ENCODE peak calls at places on chromosomes 16 and 17, in ten cellular contexts. One of them, this sample, is unnamed.

GRCh38 chr17:6075845-6076244 is 5.7 kb downstream of the WSCD1 start:
- DNase-seq in GM06990: no peak
- DNase-seq in mucosa of descending colon: no peak
- DNase-seq in caudate nucleus: no peak
- DNase-seq in GM12891: no peak
- DNase-seq in activated CD8-positive, alpha-beta memory T cell treated with anti-CD3 and anti-CD28 coated beads for 1 hour: no peak
- DNase-seq in NCI-H1436 treated with DMSO at 0.1 percent for 48 hours: no peak
- DNase-seq in GM23338: no peak
- DNase-seq in stimulated activated CD4-positive, alpha-beta T cell treated with anti-CD3 and anti-CD28 coated beads, Interleukin-4, amount 100 ng/mL, for 1 hour: no peak
- DNase-seq in central memory CD4-positive, alpha-beta T cell: no peak
- DNase-seq in this sample: no peak

GRCh38 chr16:57391708-57392107 is 12.9 kb upstream of the CCL17 start:
- DNase-seq in GM06990: no peak
- DNase-seq in mucosa of descending colon: no peak
- DNase-seq in caudate nucleus: no peak
- DNase-seq in GM12891: no peak
- DNase-seq in activated CD8-positive, alpha-beta memory T cell treated with anti-CD3 and anti-CD28 coated beads for 1 hour: no peak
- DNase-seq in NCI-H1436 treated with DMSO at 0.1 percent for 48 hours: no peak
- DNase-seq in GM23338: no peak
- DNase-seq in stimulated activated CD4-positive, alpha-beta T cell treated with anti-CD3 and anti-CD28 coated beads, Interleukin-4, amount 100 ng/mL, for 1 hour: no peak
- DNase-seq in central memory CD4-positive, alpha-beta T cell: no peak
- DNase-seq in this sample: no peak

GRCh38 chr17:46047398-46047797 is 48.3 kb downstream of the STH start:
- DNase-seq in GM06990: no peak
- DNase-seq in mucosa of descending colon: no peak
- DNase-seq in caudate nucleus: no peak
- DNase-seq in GM12891: no peak
- DNase-seq in activated CD8-positive, alpha-beta memory T cell treated with anti-CD3 and anti-CD28 coated beads for 1 hour: no peak
- DNase-seq in NCI-H1436 treated with DMSO at 0.1 percent for 48 hours: no peak
- DNase-seq in GM23338: no peak
- DNase-seq in stimulated activated CD4-positive, alpha-beta T cell treated with anti-CD3 and anti-CD28 coated beads, Interleukin-4, amount 100 ng/mL, for 1 hour: no peak
- DNase-seq in central memory CD4-positive, alpha-beta T cell: no peak
- DNase-seq in this sample: no peak

GRCh38 chr17:75684249-75684648 is 17.1 kb downstream of the SAP30BP start:
- DNase-seq in GM06990: no peak
- DNase-seq in mucosa of descending colon: no peak
- DNase-seq in caudate nucleus: no peak
- DNase-seq in GM12891: no peak
- DNase-seq in activated CD8-positive, alpha-beta memory T cell treated with anti-CD3 and anti-CD28 coated beads for 1 hour: no peak
- DNase-seq in NCI-H1436 treated with DMSO at 0.1 percent for 48 hours: no peak
- DNase-seq in GM23338: no peak
- DNase-seq in stimulated activated CD4-positive, alpha-beta T cell treated with anti-CD3 and anti-CD28 coated beads, Interleukin-4, amount 100 ng/mL, for 1 hour: no peak
- DNase-seq in central memory CD4-positive, alpha-beta T cell: no peak
- DNase-seq in this sample: no peak

GRCh38 chr16:53789159-53789558 is 85.2 kb downstream of the FTO start:
- DNase-seq in GM06990: no peak
- DNase-seq in mucosa of descending colon: no peak
- DNase-seq in caudate nucleus: no peak
- DNase-seq in GM12891: no peak
- DNase-seq in activated CD8-positive, alpha-beta memory T cell treated with anti-CD3 and anti-CD28 coated beads for 1 hour: no peak
- DNase-seq in NCI-H1436 treated with DMSO at 0.1 percent for 48 hours: no peak
- DNase-seq in GM23338: no peak
- DNase-seq in stimulated activated CD4-positive, alpha-beta T cell treated with anti-CD3 and anti-CD28 coated beads, Interleukin-4, amount 100 ng/mL, for 1 hour: no peak
- DNase-seq in central memory CD4-positive, alpha-beta T cell: no peak
- DNase-seq in this sample: peak

GRCh38 chr17:50371526-50371925 is 1.5 kb downstream of the MRPL27 start:
- DNase-seq in GM06990: no peak
- DNase-seq in mucosa of descending colon: no peak
- DNase-seq in caudate nucleus: no peak
- DNase-seq in GM12891: no peak
- DNase-seq in activated CD8-positive, alpha-beta memory T cell treated with anti-CD3 and anti-CD28 coated beads for 1 hour: no peak
- DNase-seq in NCI-H1436 treated with DMSO at 0.1 percent for 48 hours: no peak
- DNase-seq in GM23338: no peak
- DNase-seq in stimulated activated CD4-positive, alpha-beta T cell treated with anti-CD3 and anti-CD28 coated beads, Interleukin-4, amount 100 ng/mL, for 1 hour: no peak
- DNase-seq in central memory CD4-positive, alpha-beta T cell: no peak
- DNase-seq in this sample: no peak

GRCh38 chr16:89201467-89202377 is 1.4 kb upstream of the SLC22A31 start:
- DNase-seq in GM06990: peak
- DNase-seq in mucosa of descending colon: peak
- DNase-seq in caudate nucleus: no peak
- DNase-seq in GM12891: peak
- DNase-seq in activated CD8-positive, alpha-beta memory T cell treated with anti-CD3 and anti-CD28 coated beads for 1 hour: peak
- DNase-seq in NCI-H1436 treated with DMSO at 0.1 percent for 48 hours: no peak
- DNase-seq in GM23338: peak
- DNase-seq in stimulated activated CD4-positive, alpha-beta T cell treated with anti-CD3 and anti-CD28 coated beads, Interleukin-4, amount 100 ng/mL, for 1 hour: peak
- DNase-seq in central memory CD4-positive, alpha-beta T cell: peak
- DNase-seq in this sample: no peak

GRCh38 chr16:51577621-51578303 is 426.7 kb upstream of the SALL1 start:
- DNase-seq in GM06990: no peak
- DNase-seq in mucosa of descending colon: no peak
- DNase-seq in caudate nucleus: no peak
- DNase-seq in GM12891: no peak
- DNase-seq in activated CD8-positive, alpha-beta memory T cell treated with anti-CD3 and anti-CD28 coated beads for 1 hour: no peak
- DNase-seq in NCI-H1436 treated with DMSO at 0.1 percent for 48 hours: no peak
- DNase-seq in GM23338: peak
- DNase-seq in stimulated activated CD4-positive, alpha-beta T cell treated with anti-CD3 and anti-CD28 coated beads, Interleukin-4, amount 100 ng/mL, for 1 hour: no peak
- DNase-seq in central memory CD4-positive, alpha-beta T cell: no peak
- DNase-seq in this sample: no peak

GRCh38 chr17:59479141-59479540 is 86.3 kb upstream of the DHX40 start:
- DNase-seq in GM06990: no peak
- DNase-seq in mucosa of descending colon: no peak
- DNase-seq in caudate nucleus: no peak
- DNase-seq in GM12891: no peak
- DNase-seq in activated CD8-positive, alpha-beta memory T cell treated with anti-CD3 and anti-CD28 coated beads for 1 hour: no peak
- DNase-seq in NCI-H1436 treated with DMSO at 0.1 percent for 48 hours: no peak
- DNase-seq in GM23338: no peak
- DNase-seq in stimulated activated CD4-positive, alpha-beta T cell treated with anti-CD3 and anti-CD28 coated beads, Interleukin-4, amount 100 ng/mL, for 1 hour: no peak
- DNase-seq in central memory CD4-positive, alpha-beta T cell: no peak
- DNase-seq in this sample: no peak

GRCh38 chr16:72300892-72301291 is 128.9 kb upstream of the PMFBP1 start:
- DNase-seq in GM06990: no peak
- DNase-seq in mucosa of descending colon: no peak
- DNase-seq in caudate nucleus: no peak
- DNase-seq in GM12891: no peak
- DNase-seq in activated CD8-positive, alpha-beta memory T cell treated with anti-CD3 and anti-CD28 coated beads for 1 hour: no peak
- DNase-seq in NCI-H1436 treated with DMSO at 0.1 percent for 48 hours: no peak
- DNase-seq in GM23338: no peak
- DNase-seq in stimulated activated CD4-positive, alpha-beta T cell treated with anti-CD3 and anti-CD28 coated beads, Interleukin-4, amount 100 ng/mL, for 1 hour: no peak
- DNase-seq in central memory CD4-positive, alpha-beta T cell: no peak
- DNase-seq in this sample: no peak

GRCh38 chr16:2924901-2925820 is 13.4 kb downstream of the FLYWCH1 start:
- DNase-seq in GM06990: no peak
- DNase-seq in mucosa of descending colon: peak
- DNase-seq in caudate nucleus: no peak
- DNase-seq in GM12891: no peak
- DNase-seq in activated CD8-positive, alpha-beta memory T cell treated with anti-CD3 and anti-CD28 coated beads for 1 hour: no peak
- DNase-seq in NCI-H1436 treated with DMSO at 0.1 percent for 48 hours: no peak
- DNase-seq in GM23338: peak
- DNase-seq in stimulated activated CD4-positive, alpha-beta T cell treated with anti-CD3 and anti-CD28 coated beads, Interleukin-4, amount 100 ng/mL, for 1 hour: no peak
- DNase-seq in central memory CD4-positive, alpha-beta T cell: no peak
- DNase-seq in this sample: no peak

GRCh38 chr17:66449418-66449977 is 147.1 kb downstream of the PRKCA start:
- DNase-seq in GM06990: no peak
- DNase-seq in mucosa of descending colon: no peak
- DNase-seq in caudate nucleus: no peak
- DNase-seq in GM12891: no peak
- DNase-seq in activated CD8-positive, alpha-beta memory T cell treated with anti-CD3 and anti-CD28 coated beads for 1 hour: no peak
- DNase-seq in NCI-H1436 treated with DMSO at 0.1 percent for 48 hours: no peak
- DNase-seq in GM23338: peak
- DNase-seq in stimulated activated CD4-positive, alpha-beta T cell treated with anti-CD3 and anti-CD28 coated beads, Interleukin-4, amount 100 ng/mL, for 1 hour: no peak
- DNase-seq in central memory CD4-positive, alpha-beta T cell: no peak
- DNase-seq in this sample: no peak

GRCh38 chr17:78953356-78954350 is 26.1 kb downstream of the LGALS3BP start:
- DNase-seq in GM06990: no peak
- DNase-seq in mucosa of descending colon: no peak
- DNase-seq in caudate nucleus: no peak
- DNase-seq in GM12891: no peak
- DNase-seq in activated CD8-positive, alpha-beta memory T cell treated with anti-CD3 and anti-CD28 coated beads for 1 hour: no peak
- DNase-seq in NCI-H1436 treated with DMSO at 0.1 percent for 48 hours: no peak
- DNase-seq in GM23338: no peak
- DNase-seq in stimulated activated CD4-positive, alpha-beta T cell treated with anti-CD3 and anti-CD28 coated beads, Interleukin-4, amount 100 ng/mL, for 1 hour: no peak
- DNase-seq in central memory CD4-positive, alpha-beta T cell: no peak
- DNase-seq in this sample: no peak

GRCh38 chr17:75552425-75552824 is 26.9 kb downstream of the LLGL2 start:
- DNase-seq in GM06990: no peak
- DNase-seq in mucosa of descending colon: no peak
- DNase-seq in caudate nucleus: no peak
- DNase-seq in GM12891: no peak
- DNase-seq in activated CD8-positive, alpha-beta memory T cell treated with anti-CD3 and anti-CD28 coated beads for 1 hour: no peak
- DNase-seq in NCI-H1436 treated with DMSO at 0.1 percent for 48 hours: no peak
- DNase-seq in GM23338: no peak
- DNase-seq in stimulated activated CD4-positive, alpha-beta T cell treated with anti-CD3 and anti-CD28 coated beads, Interleukin-4, amount 100 ng/mL, for 1 hour: no peak
- DNase-seq in central memory CD4-positive, alpha-beta T cell: no peak
- DNase-seq in this sample: no peak

GRCh38 chr17:56707312-56708219 is 114.1 kb downstream of the NOG start:
- DNase-seq in GM06990: no peak
- DNase-seq in mucosa of descending colon: no peak
- DNase-seq in caudate nucleus: no peak
- DNase-seq in GM12891: no peak
- DNase-seq in activated CD8-positive, alpha-beta memory T cell treated with anti-CD3 and anti-CD28 coated beads for 1 hour: no peak
- DNase-seq in NCI-H1436 treated with DMSO at 0.1 percent for 48 hours: no peak
- DNase-seq in GM23338: peak
- DNase-seq in stimulated activated CD4-positive, alpha-beta T cell treated with anti-CD3 and anti-CD28 coated beads, Interleukin-4, amount 100 ng/mL, for 1 hour: no peak
- DNase-seq in central memory CD4-positive, alpha-beta T cell: no peak
- DNase-seq in this sample: no peak

GRCh38 chr17:36597229-36597628 is 4.2 kb upstream of the MRM1 start:
- DNase-seq in GM06990: no peak
- DNase-seq in mucosa of descending colon: peak
- DNase-seq in caudate nucleus: no peak
- DNase-seq in GM12891: no peak
- DNase-seq in activated CD8-positive, alpha-beta memory T cell treated with anti-CD3 and anti-CD28 coated beads for 1 hour: no peak
- DNase-seq in NCI-H1436 treated with DMSO at 0.1 percent for 48 hours: no peak
- DNase-seq in GM23338: no peak
- DNase-seq in stimulated activated CD4-positive, alpha-beta T cell treated with anti-CD3 and anti-CD28 coated beads, Interleukin-4, amount 100 ng/mL, for 1 hour: no peak
- DNase-seq in central memory CD4-positive, alpha-beta T cell: no peak
- DNase-seq in this sample: no peak

GRCh38 chr16:22313141-22313781 is 16.1 kb downstream of the POLR3E start:
- DNase-seq in GM06990: no peak
- DNase-seq in mucosa of descending colon: no peak
- DNase-seq in caudate nucleus: no peak
- DNase-seq in GM12891: no peak
- DNase-seq in activated CD8-positive, alpha-beta memory T cell treated with anti-CD3 and anti-CD28 coated beads for 1 hour: no peak
- DNase-seq in NCI-H1436 treated with DMSO at 0.1 percent for 48 hours: no peak
- DNase-seq in GM23338: no peak
- DNase-seq in stimulated activated CD4-positive, alpha-beta T cell treated with anti-CD3 and anti-CD28 coated beads, Interleukin-4, amount 100 ng/mL, for 1 hour: no peak
- DNase-seq in central memory CD4-positive, alpha-beta T cell: no peak
- DNase-seq in this sample: no peak

GRCh38 chr16:25707982-25708583 is 16.3 kb downstream of the HS3ST4 start:
- DNase-seq in GM06990: no peak
- DNase-seq in mucosa of descending colon: no peak
- DNase-seq in caudate nucleus: no peak
- DNase-seq in GM12891: peak
- DNase-seq in activated CD8-positive, alpha-beta memory T cell treated with anti-CD3 and anti-CD28 coated beads for 1 hour: no peak
- DNase-seq in NCI-H1436 treated with DMSO at 0.1 percent for 48 hours: no peak
- DNase-seq in GM23338: peak
- DNase-seq in stimulated activated CD4-positive, alpha-beta T cell treated with anti-CD3 and anti-CD28 coated beads, Interleukin-4, amount 100 ng/mL, for 1 hour: no peak
- DNase-seq in central memory CD4-positive, alpha-beta T cell: no peak
- DNase-seq in this sample: no peak

GRCh38 chr17:76092526-76093413 is 10.8 kb downstream of the EXOC7 start:
- DNase-seq in GM06990: no peak
- DNase-seq in mucosa of descending colon: no peak
- DNase-seq in caudate nucleus: no peak
- DNase-seq in GM12891: no peak
- DNase-seq in activated CD8-positive, alpha-beta memory T cell treated with anti-CD3 and anti-CD28 coated beads for 1 hour: no peak
- DNase-seq in NCI-H1436 treated with DMSO at 0.1 percent for 48 hours: no peak
- DNase-seq in GM23338: no peak
- DNase-seq in stimulated activated CD4-positive, alpha-beta T cell treated with anti-CD3 and anti-CD28 coated beads, Interleukin-4, amount 100 ng/mL, for 1 hour: no peak
- DNase-seq in central memory CD4-positive, alpha-beta T cell: no peak
- DNase-seq in this sample: no peak

GRCh38 chr17:41494524-41494923 is 4.8 kb upstream of the KRT36 start:
- DNase-seq in GM06990: no peak
- DNase-seq in mucosa of descending colon: no peak
- DNase-seq in caudate nucleus: no peak
- DNase-seq in GM12891: no peak
- DNase-seq in activated CD8-positive, alpha-beta memory T cell treated with anti-CD3 and anti-CD28 coated beads for 1 hour: no peak
- DNase-seq in NCI-H1436 treated with DMSO at 0.1 percent for 48 hours: no peak
- DNase-seq in GM23338: no peak
- DNase-seq in stimulated activated CD4-positive, alpha-beta T cell treated with anti-CD3 and anti-CD28 coated beads, Interleukin-4, amount 100 ng/mL, for 1 hour: no peak
- DNase-seq in central memory CD4-positive, alpha-beta T cell: no peak
- DNase-seq in this sample: no peak

GRCh38 chr17:57035971-57036481 is 49.0 kb upstream of the AKAP1 start:
- DNase-seq in GM06990: no peak
- DNase-seq in mucosa of descending colon: no peak
- DNase-seq in caudate nucleus: no peak
- DNase-seq in GM12891: no peak
- DNase-seq in activated CD8-positive, alpha-beta memory T cell treated with anti-CD3 and anti-CD28 coated beads for 1 hour: no peak
- DNase-seq in NCI-H1436 treated with DMSO at 0.1 percent for 48 hours: peak
- DNase-seq in GM23338: no peak
- DNase-seq in stimulated activated CD4-positive, alpha-beta T cell treated with anti-CD3 and anti-CD28 coated beads, Interleukin-4, amount 100 ng/mL, for 1 hour: no peak
- DNase-seq in central memory CD4-positive, alpha-beta T cell: no peak
- DNase-seq in this sample: no peak

GRCh38 chr17:56913867-56914640 is at the start of gene TRIM25:
- DNase-seq in GM06990: peak
- DNase-seq in mucosa of descending colon: peak
- DNase-seq in caudate nucleus: peak
- DNase-seq in GM12891: peak
- DNase-seq in activated CD8-positive, alpha-beta memory T cell treated with anti-CD3 and anti-CD28 coated beads for 1 hour: peak
- DNase-seq in NCI-H1436 treated with DMSO at 0.1 percent for 48 hours: peak
- DNase-seq in GM23338: peak
- DNase-seq in stimulated activated CD4-positive, alpha-beta T cell treated with anti-CD3 and anti-CD28 coated beads, Interleukin-4, amount 100 ng/mL, for 1 hour: peak
- DNase-seq in central memory CD4-positive, alpha-beta T cell: peak
- DNase-seq in this sample: peak

GRCh38 chr17:81142301-81143199 is 22.8 kb upstream of the PVALEF start:
- DNase-seq in GM06990: peak
- DNase-seq in mucosa of descending colon: no peak
- DNase-seq in caudate nucleus: peak
- DNase-seq in GM12891: peak
- DNase-seq in activated CD8-positive, alpha-beta memory T cell treated with anti-CD3 and anti-CD28 coated beads for 1 hour: peak
- DNase-seq in NCI-H1436 treated with DMSO at 0.1 percent for 48 hours: peak
- DNase-seq in GM23338: peak
- DNase-seq in stimulated activated CD4-positive, alpha-beta T cell treated with anti-CD3 and anti-CD28 coated beads, Interleukin-4, amount 100 ng/mL, for 1 hour: peak
- DNase-seq in central memory CD4-positive, alpha-beta T cell: peak
- DNase-seq in this sample: no peak

GRCh38 chr17:17666111-17666714 is 15.0 kb upstream of the RAI1 start:
- DNase-seq in GM06990: no peak
- DNase-seq in mucosa of descending colon: peak
- DNase-seq in caudate nucleus: no peak
- DNase-seq in GM12891: no peak
- DNase-seq in activated CD8-positive, alpha-beta memory T cell treated with anti-CD3 and anti-CD28 coated beads for 1 hour: no peak
- DNase-seq in NCI-H1436 treated with DMSO at 0.1 percent for 48 hours: no peak
- DNase-seq in GM23338: no peak
- DNase-seq in stimulated activated CD4-positive, alpha-beta T cell treated with anti-CD3 and anti-CD28 coated beads, Interleukin-4, amount 100 ng/mL, for 1 hour: no peak
- DNase-seq in central memory CD4-positive, alpha-beta T cell: no peak
- DNase-seq in this sample: no peak

GRCh38 chr17:73489991-73490390 is 154.3 kb downstream of the SDK2 start:
- DNase-seq in GM06990: no peak
- DNase-seq in mucosa of descending colon: no peak
- DNase-seq in caudate nucleus: no peak
- DNase-seq in GM12891: no peak
- DNase-seq in activated CD8-positive, alpha-beta memory T cell treated with anti-CD3 and anti-CD28 coated beads for 1 hour: no peak
- DNase-seq in NCI-H1436 treated with DMSO at 0.1 percent for 48 hours: no peak
- DNase-seq in GM23338: no peak
- DNase-seq in stimulated activated CD4-positive, alpha-beta T cell treated with anti-CD3 and anti-CD28 coated beads, Interleukin-4, amount 100 ng/mL, for 1 hour: no peak
- DNase-seq in central memory CD4-positive, alpha-beta T cell: no peak
- DNase-seq in this sample: no peak

GRCh38 chr16:67170168-67170947 is at the start of gene NOL3:
- DNase-seq in GM06990: peak
- DNase-seq in mucosa of descending colon: peak
- DNase-seq in caudate nucleus: peak
- DNase-seq in GM12891: no peak
- DNase-seq in activated CD8-positive, alpha-beta memory T cell treated with anti-CD3 and anti-CD28 coated beads for 1 hour: no peak
- DNase-seq in NCI-H1436 treated with DMSO at 0.1 percent for 48 hours: no peak
- DNase-seq in GM23338: peak
- DNase-seq in stimulated activated CD4-positive, alpha-beta T cell treated with anti-CD3 and anti-CD28 coated beads, Interleukin-4, amount 100 ng/mL, for 1 hour: no peak
- DNase-seq in central memory CD4-positive, alpha-beta T cell: no peak
- DNase-seq in this sample: no peak

This sample was measured in GM04503.